ENCODE peak calls at places on chromosomes 12 and 14, in four cellular contexts. U, X, W and K are unnamed samples.
A peak's percentile ranks its signal among the peaks of the same experiment; 100 is the strongest.

GRCh38 chr14:76083796-76084195 is 67.9 kb upstream of the GPATCH2L start:
- DNase-seq in U (no peak), W (no peak), X (no peak), K (no peak)

GRCh38 chr12:116159175-116159574 is 118.3 kb downstream of the MED13L start:
- DNase-seq in X (no peak), W (no peak), U (no peak), K (no peak)

GRCh38 chr12:64826234-64826633 is 1.8 kb downstream of the TBC1D30 start:
- DNase-seq in U (peak; percentile 84), X (peak; percentile 71), W (no peak), K (no peak)

GRCh38 chr14:36509056-36509917 is 10.7 kb downstream of the NKX2-1 start:
- DNase-seq in U (no peak), W (no peak), X (no peak), K (no peak)

GRCh38 chr12:49903351-49903699 is 375 bp downstream of the FAIM2 start:
- DNase-seq in U (no peak), W (no peak), X (peak; percentile 42), K (peak; percentile 65)

GRCh38 chr12:108119126-108119973 is 9.7 kb upstream of the WSCD2 start:
- DNase-seq in U (no peak), W (no peak), X (no peak), K (no peak)

GRCh38 chr14:74616507-74616906 is 4.5 kb upstream of the LTBP2 start:
- DNase-seq in U (peak; percentile 76), W (no peak), X (peak; percentile 73), K (peak; percentile 89)

GRCh38 chr12:643478-644292 is 19.6 kb downstream of the NINJ2 start:
- DNase-seq in W (no peak), U (no peak), X (no peak), K (peak; percentile 80)

GRCh38 chr12:108955225-108955835 is 65.5 kb downstream of the SVOP start:
- DNase-seq in W (no peak), X (no peak), U (peak; percentile 100), K (peak; percentile 80)

GRCh38 chr14:81343166-81343565 is 57.0 kb downstream of the STON2 start:
- DNase-seq in U (no peak), X (no peak), W (no peak), K (no peak)

GRCh38 chr12:82527165-82527780 is 159.4 kb upstream of the TMTC2 start:
- DNase-seq in W (no peak), X (no peak), U (peak; percentile 82), K (no peak)

GRCh38 chr12:57940915-57941164 is 527 bp upstream of the ATP23 start:
- DNase-seq in W (no peak), U (no peak), X (no peak), K (no peak)

GRCh38 chr12:127944211-127944899 is 322.6 kb upstream of the TMEM132C start:
- DNase-seq in W (no peak), U (no peak), X (no peak), K (no peak)

GRCh38 chr12:69550951-69551350 is 34.3 kb upstream of the CCT2 start:
- DNase-seq in U (no peak), W (no peak), X (no peak), K (no peak)

GRCh38 chr14:58826845-58827686 is 189.3 kb downstream of the DACT1 start:
- DNase-seq in X (no peak), U (peak; percentile 2), W (no peak), K (no peak)

GRCh38 chr12:58529114-58529665 is 391.1 kb downstream of the LRIG3 start:
- DNase-seq in W (no peak), U (no peak), X (no peak), K (no peak)

GRCh38 chr12:32516230-32516629 is 116.9 kb downstream of the FGD4 start:
- DNase-seq in W (no peak), X (no peak), U (no peak), K (no peak)

GRCh38 chr14:65203574-65203973 is 101.3 kb upstream of the MAX start:
- DNase-seq in U (no peak), X (no peak), W (no peak), K (no peak)

GRCh38 chr14:73526036-73526984 is 10.6 kb upstream of the ACOT1 start:
- DNase-seq in U (no peak), W (no peak), X (no peak), K (no peak)

GRCh38 chr14:74476607-74477006 is 16.5 kb downstream of the NPC2 start:
- DNase-seq in U (no peak), X (no peak), W (no peak), K (no peak)

GRCh38 chr14:56333361-56334279 is 215.4 kb downstream of the PELI2 start:
- DNase-seq in W (no peak), X (no peak), U (peak; percentile 11), K (no peak)

GRCh38 chr12:90858261-90858660 is 96.7 kb downstream of the CCER1 start:
- DNase-seq in W (no peak), U (no peak), X (no peak), K (no peak)